ENCODE peak calls at places on chromosomes 16 and 17, in four cellular contexts. N is GM12878, S is HL-60, X is K562. L is an unnamed sample.

GRCh38 chr16:13909872-13910303 is 10.1 kb upstream of the ERCC4 start:
- DNase-seq in N (no peak), S (no peak), X (no peak), L (no peak)

GRCh38 chr17:68229619-68230018 is 18.2 kb upstream of the AMZ2 start:
- DNase-seq in N (no peak), S (no peak), X (no peak), L (no peak)

GRCh38 chr17:8628172-8628571 is 2.4 kb downstream of the MYH10 start:
- DNase-seq in N (no peak), S (no peak), X (peak; percentile 36), L (no peak)

GRCh38 chr16:20744922-20745440 is 3.4 kb upstream of the THUMPD1 start:
- DNase-seq in N (no peak), S (no peak), X (peak; percentile 89), L (no peak)

GRCh38 chr17:6701719-6702118 is 11.4 kb downstream of the SLC13A5 start:
- DNase-seq in N (no peak), S (no peak), X (peak; percentile 67), L (peak; percentile 74)

GRCh38 chr17:57570740-57571344 is 174.3 kb downstream of the CCDC182 start:
- DNase-seq in N (no peak), S (no peak), X (no peak), L (no peak)

GRCh38 chr17:50020841-50021599 is 26.0 kb upstream of the DLX3 start:
- DNase-seq in N (no peak), S (no peak), X (no peak), L (no peak)

GRCh38 chr16:2226245-2226793 is 2.9 kb downstream of the E4F1 start:
- DNase-seq in N (no peak), S (no peak), X (no peak), L (no peak)

GRCh38 chr17:50148226-50149098 is 2.0 kb downstream of the PPP1R9B start:
- DNase-seq in N (peak; percentile 81), S (peak; percentile 82), X (peak; percentile 57), L (peak; percentile 72)

GRCh38 chr17:73482251-73482661 is 162.0 kb downstream of the SDK2 start:
- DNase-seq in N (no peak), S (peak; percentile 91), X (no peak), L (no peak)

DNA sequence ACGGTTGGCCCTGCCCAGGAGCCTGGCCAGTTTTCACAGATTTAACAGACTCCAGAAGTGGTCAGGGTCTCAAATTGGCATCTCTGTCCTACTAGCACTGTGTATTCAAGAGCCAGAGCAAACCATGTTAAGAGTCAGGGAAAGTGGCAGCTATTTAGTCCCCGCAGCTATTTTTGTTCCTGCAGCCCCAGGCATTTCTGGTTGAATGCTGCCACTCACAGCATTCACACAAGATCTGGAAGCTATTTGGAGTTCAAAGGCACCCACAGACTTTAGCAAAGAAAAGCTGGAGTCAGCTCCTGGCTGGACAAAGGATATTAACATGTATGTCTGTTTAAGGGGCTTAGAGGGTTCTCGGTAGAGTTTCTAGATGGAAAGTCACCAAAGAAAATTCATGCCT is 54.1 kb downstream of the TMEM100 start:
- DNase-seq in N (no peak), S (no peak), X (no peak), L (no peak)
- TF ChIP-seq POLR2AphosphoS5 in N (no peak), S (no peak), X (no peak), L (no peak)

DNA sequence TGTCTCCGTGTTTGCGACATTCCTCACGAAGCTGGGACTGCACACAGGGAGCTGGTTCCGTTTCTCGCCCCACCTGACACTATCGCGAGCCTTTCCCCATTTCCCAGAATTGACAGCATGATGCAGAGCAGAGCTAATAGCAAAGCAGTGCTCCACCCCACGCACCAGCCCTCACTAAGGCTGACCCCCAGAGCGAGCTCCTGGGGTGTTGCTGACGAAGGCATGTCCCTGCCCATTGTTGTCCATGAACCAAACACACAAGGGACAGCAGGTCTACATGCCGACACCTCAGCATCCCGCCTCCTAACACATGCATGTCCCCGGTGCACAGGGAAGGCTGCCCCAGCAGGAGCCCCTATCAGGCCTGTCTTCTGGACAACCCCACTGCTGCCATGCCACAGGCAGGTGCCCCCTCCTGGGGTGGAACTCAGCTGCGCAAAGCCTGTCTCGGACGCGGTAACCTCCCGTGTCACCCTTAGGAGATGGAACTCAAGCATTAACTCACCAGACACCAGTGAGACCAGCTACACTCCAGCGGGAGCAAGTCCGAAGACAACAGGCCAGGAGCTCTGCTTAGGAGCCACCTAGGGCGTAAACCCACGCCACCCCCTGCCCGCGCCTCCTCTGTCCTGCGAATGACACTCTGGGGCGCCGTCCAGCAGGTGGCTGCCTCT is 16.9 kb upstream of the TRAP1 start:
- DNase-seq in N (no peak), S (no peak), X (no peak), L (no peak)
- TF ChIP-seq SPI1 in N (no peak), S (no peak), X (no peak), L (no peak)

GRCh38 chr16:86707171-86707570 is 128.8 kb downstream of the FOXL1 start:
- DNase-seq in N (no peak), S (no peak), X (no peak), L (no peak)
- TF ChIP-seq POLR2AphosphoS5 in N (no peak), S (no peak), X (no peak), L (no peak)

DNA sequence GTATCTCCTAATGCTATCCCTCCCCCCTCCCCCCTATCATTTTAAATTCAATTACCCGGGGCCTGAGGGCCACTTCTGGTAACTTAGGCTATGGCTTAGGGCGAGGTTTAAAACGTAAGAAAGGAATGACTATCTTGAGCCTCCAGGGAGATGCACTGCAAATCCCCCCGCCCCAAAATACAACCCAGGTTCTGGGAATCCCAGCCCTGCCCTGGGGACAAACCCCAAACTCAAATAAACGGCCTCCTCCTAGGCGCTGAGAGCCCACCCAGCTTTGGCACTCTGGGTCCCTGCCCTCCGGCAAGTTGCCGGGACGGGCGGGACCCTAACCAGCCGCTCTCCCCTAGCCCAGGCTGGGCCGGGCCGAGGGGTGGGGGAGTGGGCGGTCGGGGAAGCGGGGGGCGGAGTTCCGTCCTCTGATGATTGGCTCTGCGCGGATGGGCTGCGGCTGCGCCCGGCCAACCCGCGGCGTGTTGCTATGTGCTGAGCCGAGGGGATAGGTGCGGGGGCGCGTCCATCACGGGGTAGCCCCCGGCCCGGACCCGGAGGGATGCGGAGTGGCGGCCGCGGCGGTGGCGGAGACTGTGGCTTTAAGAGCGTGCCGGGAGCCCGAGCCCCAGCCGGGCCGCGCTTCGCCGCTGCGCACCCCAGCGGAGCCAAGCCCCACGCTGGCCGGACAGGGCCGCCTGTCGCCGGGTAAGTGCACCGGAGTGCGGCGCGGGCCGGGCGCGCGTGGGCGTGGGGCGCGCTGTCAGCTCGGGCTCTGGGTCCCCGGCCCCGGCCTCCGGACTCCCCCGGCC is at the start of gene YPEL2:
- DNase-seq in N (peak; percentile 41), S (peak; percentile 82), X (peak; percentile 91), L (peak; percentile 94)
- TF ChIP-seq SPI1 in N (no peak), S (no peak), X (no peak), L (no peak)

DNA sequence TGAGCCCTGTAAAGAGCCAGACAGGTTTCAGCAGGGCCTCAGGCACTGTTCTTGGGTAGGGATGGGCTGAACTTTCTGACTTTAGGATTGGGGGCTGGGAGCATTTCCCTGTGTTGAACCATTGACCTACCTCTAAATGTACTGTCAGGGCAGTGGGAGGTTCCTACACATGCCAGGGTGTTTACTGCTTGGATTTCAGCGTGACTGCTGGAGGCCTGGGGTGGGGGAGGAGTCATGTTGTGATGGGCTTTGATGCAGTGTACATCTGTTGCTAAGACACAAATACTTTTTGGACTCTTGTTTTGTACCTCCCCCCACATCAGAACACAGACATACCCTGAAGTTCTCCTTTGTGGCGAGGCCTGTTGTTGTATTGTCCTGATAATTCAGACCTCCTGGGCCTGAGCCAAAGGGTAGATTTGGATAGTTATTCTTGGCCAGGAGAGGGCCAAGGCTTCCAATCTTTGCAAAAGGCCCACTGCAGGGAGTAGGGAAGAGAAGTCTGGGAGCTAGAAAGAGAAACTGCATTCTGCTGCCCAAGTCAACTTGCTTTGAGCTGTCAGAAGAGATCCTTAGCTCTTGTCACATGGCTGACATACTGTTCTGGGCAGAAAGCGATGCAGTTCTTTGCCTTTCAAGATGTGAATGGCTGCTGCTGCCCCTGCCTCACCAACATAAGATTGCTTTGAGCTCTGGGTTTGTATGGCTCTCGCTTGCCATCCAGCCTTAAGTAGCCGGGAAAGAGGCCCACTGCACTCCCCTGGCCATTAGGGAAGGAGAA is 3.7 kb downstream of the NFE2L1 start:
- DNase-seq in N (no peak), S (no peak), X (peak; percentile 83), L (no peak)
- TF ChIP-seq POLR2AphosphoS5 in N (no peak), S (no peak), X (peak; percentile 26), L (no peak)